ENCODE peak calls at places on chromosomes 2 and 18, in eight cellular contexts. One of them, this sample, is unnamed. For H3K4me1, the result is how much of the 10 kb centered on the place peaks cover.

GRCh38 chr2:11757101-11757500 is 10.7 kb downstream of the LPIN1 start:
- DNase-seq in spleen: no peak
- DNase-seq in CD8-positive, alpha-beta memory T cell: no peak
- DNase-seq in HCT116: no peak
- DNase-seq in CD4-positive, alpha-beta memory T cell: peak
- DNase-seq in breast epithelium: no peak
- DNase-seq in OCI-LY7: no peak
- DNase-seq in tibial nerve: no peak
- DNase-seq in this sample: no peak

GRCh38 chr2:119233326-119234020 is 9.8 kb downstream of the STEAP3 start:
- DNase-seq in spleen: no peak
- DNase-seq in CD8-positive, alpha-beta memory T cell: no peak
- DNase-seq in HCT116: no peak
- DNase-seq in CD4-positive, alpha-beta memory T cell: no peak
- DNase-seq in breast epithelium: no peak
- DNase-seq in OCI-LY7: no peak
- DNase-seq in tibial nerve: no peak
- DNase-seq in this sample: no peak

GRCh38 chr2:39781697-39782096 is 2.6 kb upstream of the THUMPD2 start:
- DNase-seq in spleen: no peak
- DNase-seq in CD8-positive, alpha-beta memory T cell: no peak
- DNase-seq in HCT116: no peak
- DNase-seq in CD4-positive, alpha-beta memory T cell: no peak
- DNase-seq in breast epithelium: no peak
- DNase-seq in OCI-LY7: no peak
- DNase-seq in tibial nerve: no peak
- DNase-seq in this sample: no peak

GRCh38 chr2:71545572-71546274 is 92.4 kb downstream of the DYSF start:
- DNase-seq in spleen: peak
- DNase-seq in CD8-positive, alpha-beta memory T cell: peak
- DNase-seq in HCT116: peak
- DNase-seq in CD4-positive, alpha-beta memory T cell: peak
- DNase-seq in breast epithelium: peak
- DNase-seq in OCI-LY7: peak
- DNase-seq in tibial nerve: no peak
- DNase-seq in this sample: peak

GRCh38 chr2:33021542-33022259 is 74.9 kb downstream of the LTBP1 start:
- DNase-seq in spleen: no peak
- DNase-seq in CD8-positive, alpha-beta memory T cell: no peak
- DNase-seq in HCT116: no peak
- DNase-seq in CD4-positive, alpha-beta memory T cell: no peak
- DNase-seq in breast epithelium: no peak
- DNase-seq in OCI-LY7: no peak
- DNase-seq in tibial nerve: no peak
- DNase-seq in this sample: no peak

GRCh38 chr2:233006648-233007047 is 6.4 kb downstream of the NGEF start:
- DNase-seq in spleen: peak
- DNase-seq in CD8-positive, alpha-beta memory T cell: no peak
- DNase-seq in HCT116: no peak
- DNase-seq in CD4-positive, alpha-beta memory T cell: no peak
- DNase-seq in breast epithelium: peak
- DNase-seq in OCI-LY7: no peak
- DNase-seq in tibial nerve: no peak
- DNase-seq in this sample: no peak

GRCh38 chr2:160287476-160287875 is 87.4 kb upstream of the ITGB6 start:
- DNase-seq in spleen: no peak
- DNase-seq in CD8-positive, alpha-beta memory T cell: no peak
- DNase-seq in HCT116: no peak
- DNase-seq in CD4-positive, alpha-beta memory T cell: no peak
- DNase-seq in breast epithelium: no peak
- DNase-seq in OCI-LY7: no peak
- DNase-seq in tibial nerve: no peak
- DNase-seq in this sample: no peak

GRCh38 chr2:22167256-22167655 is 1043.5 kb downstream of the TDRD15 start:
- DNase-seq in spleen: no peak
- DNase-seq in CD8-positive, alpha-beta memory T cell: no peak
- DNase-seq in HCT116: no peak
- DNase-seq in CD4-positive, alpha-beta memory T cell: no peak
- DNase-seq in breast epithelium: no peak
- DNase-seq in OCI-LY7: no peak
- DNase-seq in tibial nerve: no peak
- DNase-seq in this sample: no peak

GRCh38 chr2:189115126-189115525 is 64.4 kb downstream of the COL5A2 start:
- DNase-seq in spleen: no peak
- DNase-seq in CD8-positive, alpha-beta memory T cell: no peak
- DNase-seq in HCT116: peak
- DNase-seq in CD4-positive, alpha-beta memory T cell: no peak
- DNase-seq in breast epithelium: no peak
- DNase-seq in OCI-LY7: no peak
- DNase-seq in tibial nerve: no peak
- DNase-seq in this sample: no peak

GRCh38 chr2:60960706-60961105 is 56.8 kb upstream of the PEX13 start:
- DNase-seq in spleen: no peak
- DNase-seq in CD8-positive, alpha-beta memory T cell: no peak
- DNase-seq in HCT116: no peak
- DNase-seq in CD4-positive, alpha-beta memory T cell: no peak
- DNase-seq in breast epithelium: no peak
- DNase-seq in OCI-LY7: no peak
- DNase-seq in tibial nerve: no peak
- DNase-seq in this sample: no peak

GRCh38 chr2:136319227-136319626 is 201.3 kb upstream of the CXCR4 start:
- DNase-seq in spleen: no peak
- DNase-seq in CD8-positive, alpha-beta memory T cell: no peak
- DNase-seq in HCT116: no peak
- DNase-seq in CD4-positive, alpha-beta memory T cell: no peak
- DNase-seq in breast epithelium: no peak
- DNase-seq in OCI-LY7: no peak
- DNase-seq in tibial nerve: no peak
- DNase-seq in this sample: no peak

GRCh38 chr18:48541747-48542108 is 2.9 kb downstream of the CTIF start:
- DNase-seq in spleen: no peak
- DNase-seq in CD8-positive, alpha-beta memory T cell: no peak
- DNase-seq in HCT116: no peak
- DNase-seq in CD4-positive, alpha-beta memory T cell: no peak
- DNase-seq in breast epithelium: no peak
- DNase-seq in OCI-LY7: no peak
- DNase-seq in tibial nerve: no peak
- DNase-seq in this sample: no peak
- H3K27ac ChIP-seq in spleen: peak
- H3K27ac ChIP-seq in CD8-positive, alpha-beta memory T cell: no peak
- H3K27ac ChIP-seq in HCT116: peak
- H3K27ac ChIP-seq in CD4-positive, alpha-beta memory T cell: no peak
- H3K27ac ChIP-seq in breast epithelium: peak
- H3K27ac ChIP-seq in OCI-LY7: no peak
- H3K27ac ChIP-seq in tibial nerve: peak
- H3K27ac ChIP-seq in this sample: peak

GRCh38 chr2:241038374-241039180 is 40.2 kb downstream of the SNED1 start:
- DNase-seq in spleen: no peak
- DNase-seq in CD8-positive, alpha-beta memory T cell: no peak
- DNase-seq in HCT116: no peak
- DNase-seq in CD4-positive, alpha-beta memory T cell: no peak
- DNase-seq in breast epithelium: no peak
- DNase-seq in OCI-LY7: no peak
- DNase-seq in tibial nerve: no peak
- DNase-seq in this sample: no peak

GRCh38 chr2:241039416-241039815 is 41.0 kb downstream of the SNED1 start:
- DNase-seq in spleen: no peak
- DNase-seq in CD8-positive, alpha-beta memory T cell: no peak
- DNase-seq in HCT116: no peak
- DNase-seq in CD4-positive, alpha-beta memory T cell: no peak
- DNase-seq in breast epithelium: no peak
- DNase-seq in OCI-LY7: no peak
- DNase-seq in tibial nerve: no peak
- DNase-seq in this sample: no peak

GRCh38 chr2:241040811-241041334 is 42.5 kb downstream of the SNED1 start:
- DNase-seq in spleen: no peak
- DNase-seq in CD8-positive, alpha-beta memory T cell: no peak
- DNase-seq in HCT116: no peak
- DNase-seq in CD4-positive, alpha-beta memory T cell: no peak
- DNase-seq in breast epithelium: no peak
- DNase-seq in OCI-LY7: peak
- DNase-seq in tibial nerve: no peak
- DNase-seq in this sample: no peak

GRCh38 chr2:241041557-241042158 is 43.2 kb downstream of the SNED1 start:
- DNase-seq in spleen: no peak
- DNase-seq in CD8-positive, alpha-beta memory T cell: no peak
- DNase-seq in HCT116: no peak
- DNase-seq in CD4-positive, alpha-beta memory T cell: peak
- DNase-seq in breast epithelium: no peak
- DNase-seq in OCI-LY7: peak
- DNase-seq in tibial nerve: no peak
- DNase-seq in this sample: no peak

DNA sequence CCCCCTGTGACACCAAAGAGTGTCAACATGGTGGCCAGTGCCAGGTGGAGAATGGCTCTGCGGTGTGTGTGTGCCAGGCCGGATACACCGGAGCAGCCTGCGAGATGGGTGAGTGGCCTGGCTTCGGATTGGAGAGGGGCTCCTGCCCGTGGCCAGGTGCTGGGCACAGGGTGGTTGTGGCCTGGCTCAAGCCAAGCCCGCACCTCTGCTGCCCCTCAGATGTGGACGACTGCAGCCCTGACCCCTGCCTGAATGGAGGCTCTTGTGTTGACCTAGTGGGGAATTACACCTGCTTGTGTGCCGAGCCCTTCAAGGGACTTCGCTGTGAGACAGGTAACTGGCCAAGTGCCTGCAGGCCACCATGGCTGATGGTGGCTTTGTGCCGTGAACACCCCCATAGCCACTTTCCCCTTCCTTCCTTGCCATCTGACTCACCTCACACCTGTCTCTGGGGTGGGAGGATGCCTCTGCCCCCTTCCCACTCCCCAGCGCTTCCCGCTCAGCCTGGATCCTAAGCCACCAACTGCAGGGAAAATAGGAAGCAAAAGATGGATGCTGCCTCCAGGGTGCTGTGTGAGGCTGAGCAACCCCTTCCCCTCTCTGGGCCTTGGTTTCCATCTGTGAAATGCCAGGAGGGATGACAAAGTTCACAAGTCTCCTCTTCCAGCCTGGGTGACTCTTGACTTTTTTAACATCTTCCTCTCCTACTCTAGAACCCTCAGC is 41.8 kb downstream of the SNED1 start:
- DNase-seq in spleen: no peak
- DNase-seq in CD8-positive, alpha-beta memory T cell: no peak
- DNase-seq in HCT116: no peak
- DNase-seq in CD4-positive, alpha-beta memory T cell: no peak
- DNase-seq in breast epithelium: no peak
- DNase-seq in OCI-LY7: no peak
- DNase-seq in tibial nerve: no peak
- DNase-seq in this sample: no peak
- H3K4me1 ChIP-seq in spleen: under half
- H3K4me1 ChIP-seq in CD8-positive, alpha-beta memory T cell: under half
- H3K4me1 ChIP-seq in HCT116: under half
- H3K4me1 ChIP-seq in CD4-positive, alpha-beta memory T cell: under half
- H3K4me1 ChIP-seq in breast epithelium: under half
- H3K4me1 ChIP-seq in OCI-LY7: half or more
- H3K4me1 ChIP-seq in tibial nerve: under half
- H3K4me1 ChIP-seq in this sample: under half

GRCh38 chr2:74462786-74463105 is 2.4 kb downstream of the MOGS start:
- DNase-seq in spleen: peak
- DNase-seq in CD8-positive, alpha-beta memory T cell: no peak
- DNase-seq in HCT116: no peak
- DNase-seq in CD4-positive, alpha-beta memory T cell: no peak
- DNase-seq in breast epithelium: no peak
- DNase-seq in OCI-LY7: no peak
- DNase-seq in tibial nerve: no peak
- DNase-seq in this sample: no peak

GRCh38 chr2:74462054-74462785 is 3.0 kb downstream of the MOGS start:
- DNase-seq in spleen: peak
- DNase-seq in CD8-positive, alpha-beta memory T cell: no peak
- DNase-seq in HCT116: no peak
- DNase-seq in CD4-positive, alpha-beta memory T cell: no peak
- DNase-seq in breast epithelium: no peak
- DNase-seq in OCI-LY7: no peak
- DNase-seq in tibial nerve: no peak
- DNase-seq in this sample: no peak

GRCh38 chr2:74459377-74460118 is 1.3 kb downstream of the WBP1 start:
- DNase-seq in spleen: peak
- DNase-seq in CD8-positive, alpha-beta memory T cell: no peak
- DNase-seq in HCT116: no peak
- DNase-seq in CD4-positive, alpha-beta memory T cell: no peak
- DNase-seq in breast epithelium: no peak
- DNase-seq in OCI-LY7: no peak
- DNase-seq in tibial nerve: no peak
- DNase-seq in this sample: no peak

GRCh38 chr2:74458957-74459290 is 686 bp downstream of the WBP1 start:
- DNase-seq in spleen: peak
- DNase-seq in CD8-positive, alpha-beta memory T cell: no peak
- DNase-seq in HCT116: no peak
- DNase-seq in CD4-positive, alpha-beta memory T cell: no peak
- DNase-seq in breast epithelium: no peak
- DNase-seq in OCI-LY7: no peak
- DNase-seq in tibial nerve: no peak
- DNase-seq in this sample: no peak

GRCh38 chr2:74461187-74462053 is 3.2 kb downstream of the WBP1 start:
- DNase-seq in spleen: peak
- DNase-seq in CD8-positive, alpha-beta memory T cell: no peak
- DNase-seq in HCT116: no peak
- DNase-seq in CD4-positive, alpha-beta memory T cell: no peak
- DNase-seq in breast epithelium: no peak
- DNase-seq in OCI-LY7: peak
- DNase-seq in tibial nerve: no peak
- DNase-seq in this sample: peak
- H3K27ac ChIP-seq in spleen: no peak
- H3K27ac ChIP-seq in CD8-positive, alpha-beta memory T cell: no peak
- H3K27ac ChIP-seq in HCT116: no peak
- H3K27ac ChIP-seq in CD4-positive, alpha-beta memory T cell: no peak
- H3K27ac ChIP-seq in breast epithelium: no peak
- H3K27ac ChIP-seq in OCI-LY7: no peak
- H3K27ac ChIP-seq in tibial nerve: no peak
- H3K27ac ChIP-seq in this sample: no peak

GRCh38 chr2:216497808-216498366 is 757 bp upstream of the RPL37A start:
- DNase-seq in spleen: no peak
- DNase-seq in CD8-positive, alpha-beta memory T cell: no peak
- DNase-seq in HCT116: no peak
- DNase-seq in CD4-positive, alpha-beta memory T cell: no peak
- DNase-seq in breast epithelium: no peak
- DNase-seq in OCI-LY7: no peak
- DNase-seq in tibial nerve: no peak
- DNase-seq in this sample: no peak

GRCh38 chr2:216501854-216502253 is 3.2 kb downstream of the RPL37A start:
- DNase-seq in spleen: no peak
- DNase-seq in CD8-positive, alpha-beta memory T cell: no peak
- DNase-seq in HCT116: no peak
- DNase-seq in CD4-positive, alpha-beta memory T cell: no peak
- DNase-seq in breast epithelium: no peak
- DNase-seq in OCI-LY7: no peak
- DNase-seq in tibial nerve: no peak
- DNase-seq in this sample: no peak

GRCh38 chr2:216498418-216499413 is at the start of gene RPL37A:
- DNase-seq in spleen: peak
- DNase-seq in CD8-positive, alpha-beta memory T cell: peak
- DNase-seq in HCT116: peak
- DNase-seq in CD4-positive, alpha-beta memory T cell: peak
- DNase-seq in breast epithelium: peak
- DNase-seq in OCI-LY7: peak
- DNase-seq in tibial nerve: peak
- DNase-seq in this sample: peak

GRCh38 chr2:216500572-216500971 is 1.9 kb downstream of the RPL37A start:
- DNase-seq in spleen: no peak
- DNase-seq in CD8-positive, alpha-beta memory T cell: no peak
- DNase-seq in HCT116: no peak
- DNase-seq in CD4-positive, alpha-beta memory T cell: no peak
- DNase-seq in breast epithelium: no peak
- DNase-seq in OCI-LY7: no peak
- DNase-seq in tibial nerve: no peak
- DNase-seq in this sample: no peak

GRCh38 chr2:216499641-216500218 is 1.1 kb downstream of the RPL37A start:
- DNase-seq in spleen: no peak
- DNase-seq in CD8-positive, alpha-beta memory T cell: no peak
- DNase-seq in HCT116: no peak
- DNase-seq in CD4-positive, alpha-beta memory T cell: no peak
- DNase-seq in breast epithelium: no peak
- DNase-seq in OCI-LY7: peak
- DNase-seq in tibial nerve: no peak
- DNase-seq in this sample: no peak
- H3K4me1 ChIP-seq in spleen: half or more
- H3K4me1 ChIP-seq in CD8-positive, alpha-beta memory T cell: under half
- H3K4me1 ChIP-seq in HCT116: under half
- H3K4me1 ChIP-seq in CD4-positive, alpha-beta memory T cell: half or more
- H3K4me1 ChIP-seq in breast epithelium: under half
- H3K4me1 ChIP-seq in OCI-LY7: under half
- H3K4me1 ChIP-seq in tibial nerve: under half
- H3K4me1 ChIP-seq in this sample: under half